ENCODE peak calls at places on chromosomes 6 and 20, in eight cellular contexts. N is astrocyte of the spinal cord, G is HepG2, P is keratinocyte, R is pancreas, Q is OCI-LY7, D is AG09309, S is HFF-Myc. F is an unnamed sample.

GRCh38 chr6:37550436-37550835 is 50.7 kb upstream of the CCDC167 start:
- DNase-seq in D (no peak), S (no peak), N (peak), Q (no peak), P (no peak), G (no peak), R (no peak), F (no peak)

GRCh38 chr6:134740473-134741192 is 209.3 kb downstream of the ALDH8A1 start:
- DNase-seq in P (no peak), S (no peak), R (no peak), N (peak), Q (no peak), D (no peak), G (no peak), F (no peak)

GRCh38 chr20:47020231-47020630 is 125.6 kb downstream of the EYA2 start:
- DNase-seq in G (no peak), Q (no peak), P (no peak), N (peak), R (no peak), S (no peak), D (no peak), F (no peak)

GRCh38 chr6:40349092-40349491 is 238.1 kb downstream of the LRFN2 start:
- DNase-seq in D (no peak), P (no peak), G (no peak), N (no peak), Q (no peak), R (no peak), S (no peak), F (peak)

GRCh38 chr6:3355358-3356055 is 96.8 kb downstream of the PSMG4 start:
- DNase-seq in N (peak), R (no peak), D (no peak), G (no peak), Q (no peak), P (no peak), S (no peak), F (no peak)

GRCh38 chr6:26103141-26103769 is 16.0 kb downstream of the HFE start:
- DNase-seq in D (no peak), S (no peak), R (no peak), N (peak), P (no peak), G (peak), Q (no peak), F (no peak)

GRCh38 chr6:111980168-111980567 is 73.7 kb upstream of the CCN6 start:
- DNase-seq in Q (no peak), S (no peak), R (no peak), D (no peak), N (peak), G (no peak), P (no peak), F (no peak)

GRCh38 chr6:53496797-53497196 is 48.1 kb downstream of the GCLC start:
- DNase-seq in G (no peak), P (peak), N (peak), D (peak), R (no peak), Q (no peak), S (peak), F (no peak)

GRCh38 chr20:7406671-7407070 is 533.6 kb downstream of the HAO1 start:
- DNase-seq in P (no peak), N (no peak), G (no peak), S (no peak), R (no peak), D (no peak), Q (no peak), F (no peak)

GRCh38 chr6:139124887-139125672 is 9.8 kb upstream of the HECA start:
- DNase-seq in N (peak), P (peak), D (no peak), S (peak), Q (peak), R (no peak), G (peak), F (peak)

GRCh38 chr20:23445596-23446217 is 6.2 kb downstream of the CSTL1 start:
- DNase-seq in Q (no peak), N (peak), R (no peak), P (peak), S (no peak), G (peak), D (peak), F (no peak)

GRCh38 chr6:54586251-54586650 is 260.3 kb upstream of the FAM83B start:
- DNase-seq in D (peak), R (no peak), Q (no peak), S (no peak), P (no peak), G (no peak), N (no peak), F (no peak)

GRCh38 chr6:166514196-166514595 is 72.3 kb downstream of the RAMACL start:
- DNase-seq in P (no peak), G (no peak), D (no peak), Q (no peak), R (no peak), S (no peak), N (no peak), F (no peak)

GRCh38 chr6:166516256-166516655 is 70.2 kb downstream of the RAMACL start:
- DNase-seq in S (no peak), D (no peak), R (no peak), N (no peak), Q (no peak), G (no peak), P (no peak), F (no peak)

GRCh38 chr6:166511316-166511715 is 75.2 kb downstream of the RAMACL start:
- DNase-seq in D (no peak), S (no peak), R (no peak), G (no peak), N (no peak), Q (no peak), P (no peak), F (no peak)

GRCh38 chr6:166512567-166512966 is 73.9 kb downstream of the RAMACL start:
- DNase-seq in Q (peak), N (no peak), R (no peak), G (no peak), P (no peak), D (no peak), S (no peak), F (no peak)

DNA sequence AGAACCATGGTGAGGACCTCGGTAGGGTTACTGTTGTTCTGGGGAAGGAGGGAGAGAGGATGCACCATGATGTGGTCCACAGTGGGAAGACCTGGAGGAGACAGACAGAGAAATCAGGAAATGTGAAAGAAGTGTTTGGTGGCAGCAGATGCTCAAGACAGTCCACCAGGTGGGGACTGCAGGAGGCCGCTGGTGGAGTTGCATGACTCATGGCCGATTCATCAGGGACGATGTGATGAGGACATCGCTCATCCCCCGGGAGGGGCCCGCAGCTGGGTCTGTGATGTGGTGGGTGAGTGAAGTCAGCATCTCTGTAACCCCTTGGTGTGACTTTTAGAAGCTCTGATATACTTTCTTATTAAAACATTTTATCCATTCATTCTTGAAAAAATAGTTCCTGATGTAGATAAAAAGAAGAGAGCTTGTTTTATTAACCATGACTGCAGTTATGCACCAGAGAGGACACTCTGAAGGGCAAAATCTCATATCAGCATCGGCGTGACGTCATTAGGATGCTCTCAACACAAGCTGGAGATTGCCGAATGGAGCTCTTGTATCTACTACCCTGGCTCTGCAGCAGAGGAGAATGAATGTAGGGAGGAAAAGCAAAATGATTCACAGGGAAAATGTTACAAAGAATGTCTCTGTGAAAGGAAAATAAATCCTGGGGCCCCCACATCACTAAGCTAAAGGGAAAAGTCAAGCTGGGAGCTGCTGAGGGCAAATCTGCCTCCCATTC is 71.2 kb downstream of the RAMACL start:
- DNase-seq in G (peak), N (peak), R (no peak), Q (no peak), D (peak), S (peak), P (peak), F (no peak)
- TF ChIP-seq CTCF in G (no peak), N (peak), R (no peak), Q (no peak), D (peak), S (peak), P (peak), F (no peak)

GRCh38 chr20:50828363-50829136 is 33.7 kb downstream of the BCAS4 start:
- DNase-seq in R (no peak), D (no peak), N (no peak), Q (no peak), S (no peak), P (no peak), G (no peak), F (no peak)
- TF ChIP-seq CTCF in R (no peak), D (no peak), N (no peak), Q (no peak), S (no peak), P (no peak), G (no peak), F (no peak)

DNA sequence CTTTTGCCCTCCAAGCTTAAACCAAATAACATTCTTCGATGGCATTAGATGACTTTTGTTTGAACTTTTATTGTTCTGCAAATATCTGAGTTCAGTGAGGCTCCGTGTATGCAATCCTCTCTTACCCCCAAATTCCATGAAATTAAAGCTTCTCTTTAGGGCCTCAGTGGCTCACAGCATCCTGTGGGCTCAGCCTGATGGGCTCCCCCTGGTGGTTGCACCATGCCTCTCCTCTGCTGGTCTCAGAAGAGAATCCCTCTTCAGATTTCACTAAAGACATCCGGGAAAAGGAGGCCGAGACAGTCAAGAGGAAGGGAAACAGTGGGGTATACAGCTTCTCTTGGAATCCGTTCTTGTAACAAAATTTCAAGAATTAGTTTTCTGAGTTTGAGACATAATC is 331.6 kb upstream of the NT5E start:
- DNase-seq in R (no peak), Q (no peak), N (no peak), G (no peak), S (no peak), D (no peak), P (no peak), F (no peak)
- TF ChIP-seq CTCF in R (no peak), Q (peak), N (peak), G (no peak), S (peak), D (peak), P (peak), F (peak)

DNA sequence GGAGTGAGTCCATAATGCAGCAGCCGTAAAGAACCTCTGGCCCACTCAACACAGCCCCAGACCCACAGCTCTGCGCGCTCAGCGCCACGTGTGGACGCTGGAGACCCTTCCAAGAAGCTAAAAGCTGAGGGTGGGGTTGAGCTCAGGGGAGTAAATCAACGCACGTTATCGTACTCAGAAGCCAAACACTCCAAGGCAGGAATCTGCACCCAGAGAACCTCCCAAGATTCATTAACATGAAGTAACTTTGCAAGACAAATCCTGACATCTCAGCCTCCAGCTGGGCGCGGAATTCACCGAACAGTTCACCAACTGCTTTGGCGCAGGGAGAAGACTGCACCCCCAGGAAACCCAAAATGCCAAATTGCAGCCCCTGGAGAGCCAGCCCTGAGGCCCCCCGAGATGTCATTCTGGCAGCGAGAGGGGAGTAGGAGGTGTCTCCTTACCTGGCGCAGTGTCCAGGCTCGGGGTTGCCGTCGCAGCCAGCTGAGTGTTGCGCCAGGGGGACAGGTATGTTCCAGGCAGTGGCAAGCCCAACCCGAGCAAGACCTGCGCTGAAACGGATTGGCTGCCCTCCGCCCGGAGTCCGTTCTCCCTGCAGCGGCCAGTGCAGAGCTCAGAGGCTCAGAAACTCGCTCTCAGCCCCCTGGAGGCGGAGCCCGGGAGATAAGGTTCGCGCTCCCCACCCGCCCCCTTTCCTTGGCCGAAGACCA is at the start of gene COL21A1:
- DNase-seq in S (no peak), G (no peak), D (no peak), P (no peak), Q (no peak), N (peak), R (peak), F (peak)
- TF ChIP-seq CTCF in S (peak), G (no peak), D (peak), P (no peak), Q (no peak), N (peak), R (no peak), F (peak)

GRCh38 chr6:116881236-116881635 is 4.2 kb downstream of the RFX6 start:
- DNase-seq in N (no peak), R (no peak), P (no peak), Q (no peak), D (no peak), S (no peak), G (peak), F (no peak)
- TF ChIP-seq CTCF in N (no peak), R (no peak), P (no peak), Q (peak), D (no peak), S (no peak), G (peak), F (no peak)

DNA sequence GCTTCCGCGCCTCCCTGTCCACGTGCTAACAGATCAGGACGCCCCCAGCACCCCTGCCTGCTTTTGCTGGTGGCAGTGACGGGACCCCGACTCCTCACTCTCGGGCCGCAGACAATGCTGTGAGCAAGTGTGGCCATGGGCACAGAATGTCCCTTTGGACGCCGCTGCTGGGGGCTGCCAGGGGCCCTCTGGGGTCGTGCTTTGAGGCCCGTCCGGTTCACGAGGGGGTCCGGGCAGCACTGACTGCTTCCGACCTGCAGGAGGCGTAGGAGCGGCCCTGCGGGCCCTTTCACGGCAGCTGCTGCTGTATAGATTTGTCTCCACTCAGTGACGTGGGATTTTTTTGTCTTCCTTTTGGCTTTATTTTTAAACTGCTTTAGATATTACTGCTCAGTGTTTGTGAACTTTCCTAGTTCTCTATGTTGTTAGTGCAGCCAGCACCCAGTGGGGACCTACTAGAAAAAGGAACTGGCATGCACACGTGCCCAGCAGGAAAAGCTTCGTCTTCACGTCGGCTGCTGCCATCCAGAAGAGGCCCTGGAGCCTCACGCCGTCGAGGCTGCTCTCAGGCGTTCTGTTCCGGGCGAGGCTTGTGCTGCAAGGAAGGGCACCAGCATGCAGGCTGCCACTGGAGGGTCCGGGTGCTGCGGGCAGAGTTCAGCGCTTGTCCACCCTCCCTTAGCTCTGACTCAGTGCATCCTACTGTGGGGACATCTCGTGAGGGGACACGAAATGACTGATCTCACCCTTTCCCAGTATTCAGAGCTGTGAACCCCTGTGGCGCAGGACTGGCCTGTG is 21.7 kb downstream of the UCKL1 start:
- DNase-seq in R (no peak), P (no peak), Q (no peak), D (no peak), N (no peak), G (no peak), S (no peak), F (peak)
- TF ChIP-seq CTCF in R (no peak), P (peak), Q (peak), D (peak), N (peak), G (peak), S (peak), F (peak)

DNA sequence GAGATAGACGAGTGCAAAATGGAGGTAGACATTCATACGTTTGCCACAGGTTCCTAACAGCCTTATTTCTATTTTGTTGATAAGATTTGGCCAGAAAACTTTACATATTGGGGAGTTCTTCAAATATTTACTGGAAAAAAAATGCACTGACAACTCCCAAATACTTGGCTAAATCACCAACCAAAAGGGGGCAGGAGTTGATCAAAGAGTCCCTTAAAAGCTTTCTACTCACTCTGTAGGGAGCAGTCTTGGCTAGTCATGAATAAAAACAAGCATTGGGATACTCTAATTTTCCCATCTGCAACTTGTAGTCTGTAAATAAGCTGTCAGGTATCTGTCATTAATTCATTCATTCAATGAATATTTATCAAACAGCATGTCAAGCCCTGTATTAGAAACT is 18.4 kb downstream of the TENT5A start:
- DNase-seq in G (peak), S (no peak), P (no peak), N (no peak), D (no peak), R (no peak), Q (no peak), F (no peak)
- TF ChIP-seq CTCF in G (peak), S (no peak), P (no peak), N (no peak), D (no peak), R (no peak), Q (peak), F (no peak)

GRCh38 chr6:170062209-170062903 is 228.5 kb downstream of the DLL1 start:
- DNase-seq in G (no peak), S (no peak), Q (no peak), N (no peak), D (no peak), R (peak), P (no peak), F (no peak)

GRCh38 chr6:170063431-170063830 is 227.4 kb downstream of the DLL1 start:
- DNase-seq in S (no peak), G (no peak), Q (no peak), P (no peak), D (no peak), R (no peak), N (no peak), F (peak)

GRCh38 chr6:170062904-170063220 is 228.0 kb downstream of the DLL1 start:
- DNase-seq in P (no peak), S (no peak), G (no peak), R (no peak), D (no peak), N (no peak), Q (no peak), F (no peak)

GRCh38 chr6:170066679-170067078 is 224.2 kb downstream of the DLL1 start:
- DNase-seq in S (no peak), D (no peak), G (no peak), R (no peak), Q (no peak), N (no peak), P (no peak), F (no peak)

GRCh38 chr6:170063851-170064617 is 226.8 kb downstream of the DLL1 start:
- DNase-seq in N (no peak), G (no peak), Q (no peak), R (no peak), P (no peak), D (no peak), S (no peak), F (peak)
- TF ChIP-seq CTCF in N (no peak), G (no peak), Q (no peak), R (no peak), P (no peak), D (no peak), S (no peak), F (no peak)

GRCh38 chr6:43858161-43859153 is 88.4 kb downstream of the VEGFA start:
- DNase-seq in N (no peak), R (no peak), S (no peak), D (no peak), P (no peak), Q (no peak), G (no peak), F (peak)

GRCh38 chr6:43853066-43853650 is 83.1 kb downstream of the VEGFA start:
- DNase-seq in Q (no peak), P (no peak), N (no peak), D (no peak), R (no peak), S (no peak), G (peak), F (no peak)

GRCh38 chr6:43856005-43856765 is 86.2 kb downstream of the VEGFA start:
- DNase-seq in P (no peak), S (no peak), D (no peak), R (peak), G (peak), Q (no peak), N (peak), F (peak)

GRCh38 chr6:43852350-43852864 is 82.4 kb downstream of the VEGFA start:
- DNase-seq in R (no peak), N (no peak), G (no peak), Q (no peak), D (no peak), P (no peak), S (no peak), F (no peak)

GRCh38 chr6:43855247-43855646 is 85.2 kb downstream of the VEGFA start:
- DNase-seq in P (no peak), G (no peak), S (no peak), R (no peak), N (no peak), D (no peak), Q (no peak), F (no peak)
- TF ChIP-seq CTCF in P (no peak), G (no peak), S (no peak), R (no peak), N (no peak), D (no peak), Q (no peak), F (no peak)

GRCh38 chr6:153503810-153504209 is 372.7 kb upstream of the RGS17 start:
- DNase-seq in R (no peak), S (no peak), Q (peak), P (no peak), N (no peak), G (peak), D (no peak), F (peak)
- TF ChIP-seq CTCF in R (no peak), S (no peak), Q (peak), P (no peak), N (peak), G (no peak), D (no peak), F (no peak)

F was measured in nephron progenitor cell.